ENCODE peak calls at places on chromosomes 4 and X, in eight cellular contexts. J, E, N, L, Z, W, R and C are unnamed samples.

GRCh38 chr4:74659576-74660411 is 134.5 kb downstream of the BTC start:
- DNase-seq in J (peak; percentile 43), E (no peak), N (no peak), L (no peak), Z (no peak), W (no peak), R (peak; percentile 100), C (peak; percentile 100)

GRCh38 chr4:20418865-20419451 is 167.3 kb downstream of the SLIT2 start:
- DNase-seq in J (peak; percentile 69), E (peak; percentile 13), N (no peak), L (peak; percentile 39), Z (no peak), W (no peak), R (peak; percentile 88), C (peak; percentile 84)

GRCh38 chrX:42248226-42248625 is 324.9 kb upstream of the CASK start:
- DNase-seq in J (no peak), E (no peak), N (no peak), L (no peak), Z (no peak), W (no peak), R (peak; percentile 26), C (peak; percentile 5)

GRCh38 chr4:153611679-153612078 is 72.4 kb upstream of the TLR2 start:
- DNase-seq in J (no peak), E (no peak), N (no peak), L (no peak), Z (no peak), W (no peak), R (peak; percentile 58), C (peak; percentile 21)

GRCh38 chr4:143641406-143641805 is 59.1 kb downstream of the FREM3 start:
- DNase-seq in J (no peak), E (no peak), N (no peak), L (no peak), Z (no peak), W (no peak), R (peak; percentile 72), C (peak; percentile 22)

GRCh38 chr4:740656-741282 is 35.1 kb downstream of the PCGF3 start:
- DNase-seq in J (no peak), E (no peak), N (no peak), L (no peak), Z (no peak), W (no peak), R (no peak), C (no peak)

GRCh38 chr4:632391-632790 is 7.0 kb downstream of the PDE6B start:
- DNase-seq in J (no peak), E (no peak), N (no peak), L (no peak), Z (no peak), W (no peak), R (no peak), C (no peak)

GRCh38 chr4:134426821-134427220 is 225.2 kb upstream of the PABPC4L start:
- DNase-seq in J (no peak), E (no peak), N (no peak), L (no peak), Z (no peak), W (no peak), R (no peak), C (no peak)

GRCh38 chr4:176432811-176433540 is 113.2 kb downstream of the SPCS3 start:
- DNase-seq in J (no peak), E (no peak), N (no peak), L (no peak), Z (no peak), W (no peak), R (peak; percentile 33), C (no peak)

GRCh38 chr4:7842384-7843279 is 97.0 kb downstream of the AFAP1 start:
- DNase-seq in J (no peak), E (no peak), N (no peak), L (no peak), Z (no peak), W (no peak), R (peak; percentile 99), C (peak; percentile 98)

GRCh38 chrX:39953027-39953426 is 144.7 kb downstream of the BCOR start:
- DNase-seq in J (no peak), E (peak; percentile 23), N (no peak), L (no peak), Z (no peak), W (no peak), R (no peak), C (no peak)

GRCh38 chr4:15198070-15198727 is 195.9 kb downstream of the CPEB2 start:
- DNase-seq in J (no peak), E (no peak), N (no peak), L (no peak), Z (no peak), W (no peak), R (no peak), C (peak; percentile 45)

GRCh38 chr4:22524895-22525294 is 9.0 kb upstream of the ADGRA3 start:
- DNase-seq in J (no peak), E (no peak), N (no peak), L (no peak), Z (no peak), W (no peak), R (no peak), C (no peak)

GRCh38 chr4:60500860-60501259 is 699.3 kb upstream of the ADGRL3 start:
- DNase-seq in J (no peak), E (no peak), N (no peak), L (no peak), Z (no peak), W (no peak), R (no peak), C (no peak)

GRCh38 chrX:134244043-134244442 is 7.1 kb downstream of the CCDC160 start:
- DNase-seq in J (no peak), E (no peak), N (no peak), L (no peak), Z (no peak), W (no peak), R (peak; percentile 5), C (peak; percentile 29)

GRCh38 chr4:107379054-107379869 is 340.8 kb downstream of the PAPSS1 start:
- DNase-seq in J (no peak), E (no peak), N (no peak), L (peak; percentile 4), Z (no peak), W (no peak), R (peak; percentile 35), C (peak; percentile 30)

GRCh38 chr4:133152801-133153526 is 3.9 kb downstream of the PCDH10 start:
- DNase-seq in J (no peak), E (peak; percentile 54), N (no peak), L (peak; percentile 25), Z (no peak), W (no peak), R (peak; percentile 38), C (no peak)

GRCh38 chr4:172996571-172997216 is 171.9 kb upstream of the GALNT7 start:
- DNase-seq in J (no peak), E (no peak), N (no peak), L (no peak), Z (no peak), W (no peak), R (peak; percentile 80), C (peak; percentile 89)

GRCh38 chrX:40093586-40093985 is 4.2 kb downstream of the BCOR start:
- DNase-seq in J (no peak), E (no peak), N (no peak), L (no peak), Z (no peak), W (no peak), R (no peak), C (no peak)

GRCh38 chrX:109782994-109783711 is 50.1 kb upstream of the ACSL4 start:
- DNase-seq in J (no peak), E (no peak), N (no peak), L (no peak), Z (no peak), W (no peak), R (no peak), C (no peak)

GRCh38 chrX:115018040-115018647 is 728 bp upstream of the IL13RA2 start:
- DNase-seq in J (peak; percentile 0), E (no peak), N (no peak), L (no peak), Z (no peak), W (no peak), R (peak; percentile 29), C (peak; percentile 28)

GRCh38 chr4:153112071-153112460 is 92.2 kb upstream of the TRIM2 start:
- DNase-seq in J (no peak), E (no peak), N (no peak), L (no peak), Z (no peak), W (peak; percentile 78), R (no peak), C (no peak)

GRCh38 chr4:111773858-111774257 is 371.4 kb upstream of the FAM241A start:
- DNase-seq in J (no peak), E (no peak), N (peak; percentile 20), L (peak; percentile 90), Z (no peak), W (no peak), R (no peak), C (no peak)

GRCh38 chr4:164926301-164926700 is 49.3 kb downstream of the APELA start:
- DNase-seq in J (no peak), E (no peak), N (no peak), L (no peak), Z (no peak), W (no peak), R (no peak), C (no peak)

GRCh38 chr4:138522366-138522765 is 280.2 kb upstream of the SLC7A11 start:
- DNase-seq in J (peak; percentile 57), E (no peak), N (peak; percentile 10), L (peak; percentile 7), Z (no peak), W (no peak), R (peak; percentile 51), C (peak; percentile 32)